ENCODE peak calls at places on chromosome 19, in four cellular contexts. One of them, this sample, is unnamed.

GRCh38 chr19:40348961-40349507 is 539 bp downstream of the PLD3 start:
- DNase-seq in breast epithelium: peak; percentile 47
- DNase-seq in adrenal gland: no peak
- DNase-seq in Panc1: no peak
- DNase-seq in this sample: no peak

GRCh38 chr19:9498183-9498902 is at the start of gene ZNF560:
- DNase-seq in breast epithelium: no peak
- DNase-seq in adrenal gland: no peak
- DNase-seq in Panc1: no peak
- DNase-seq in this sample: no peak

GRCh38 chr19:47020132-47020805 is 632 bp downstream of the NPAS1 start:
- DNase-seq in breast epithelium: no peak
- DNase-seq in Panc1: no peak
- DNase-seq in adrenal gland: no peak
- DNase-seq in this sample: no peak

GRCh38 chr19:50230379-50231351 is 27.2 kb downstream of the MYH14 start:
- DNase-seq in Panc1: no peak
- DNase-seq in breast epithelium: no peak
- DNase-seq in adrenal gland: no peak
- DNase-seq in this sample: no peak

GRCh38 chr19:8041553-8041952 is 11.0 kb upstream of the CCL25 start:
- DNase-seq in Panc1: no peak
- DNase-seq in breast epithelium: no peak
- DNase-seq in adrenal gland: no peak
- DNase-seq in this sample: no peak

GRCh38 chr19:29630661-29631060 is 24.6 kb downstream of the POP4 start:
- DNase-seq in breast epithelium: no peak
- DNase-seq in adrenal gland: no peak
- DNase-seq in Panc1: no peak
- DNase-seq in this sample: no peak

GRCh38 chr19:10555613-10555979 is 10.2 kb downstream of the KRI1 start:
- DNase-seq in breast epithelium: no peak
- DNase-seq in adrenal gland: no peak
- DNase-seq in Panc1: no peak
- DNase-seq in this sample: no peak

GRCh38 chr19:55197531-55197930 is 11.8 kb downstream of the PTPRH start:
- DNase-seq in adrenal gland: no peak
- DNase-seq in Panc1: no peak
- DNase-seq in breast epithelium: no peak
- DNase-seq in this sample: no peak

GRCh38 chr19:4089946-4090345 is 23.2 kb upstream of the ZBTB7A start:
- DNase-seq in breast epithelium: no peak
- DNase-seq in adrenal gland: no peak
- DNase-seq in Panc1: no peak
- DNase-seq in this sample: no peak

GRCh38 chr19:460877-461609 is at the start of gene SHC2:
- DNase-seq in adrenal gland: peak; percentile 52
- DNase-seq in breast epithelium: no peak
- DNase-seq in Panc1: no peak
- DNase-seq in this sample: no peak

GRCh38 chr19:45508931-45509691 is 1.8 kb downstream of the VASP start:
- DNase-seq in breast epithelium: peak; percentile 83
- DNase-seq in Panc1: no peak
- DNase-seq in adrenal gland: peak; percentile 79
- DNase-seq in this sample: peak; percentile 83

GRCh38 chr19:3323704-3324103 is 42.7 kb upstream of the NFIC start:
- DNase-seq in adrenal gland: no peak
- DNase-seq in Panc1: no peak
- DNase-seq in breast epithelium: no peak
- DNase-seq in this sample: no peak

GRCh38 chr19:30320466-30320865 is 51.7 kb upstream of the ZNF536 start:
- DNase-seq in breast epithelium: no peak
- DNase-seq in Panc1: no peak
- DNase-seq in adrenal gland: no peak
- DNase-seq in this sample: no peak

GRCh38 chr19:18745012-18745735 is 45.9 kb downstream of the COMP start:
- DNase-seq in Panc1: no peak
- DNase-seq in breast epithelium: no peak
- DNase-seq in adrenal gland: no peak
- DNase-seq in this sample: no peak

GRCh38 chr19:54160948-54161347 is 1.4 kb upstream of the LENG1 start:
- DNase-seq in breast epithelium: no peak
- DNase-seq in Panc1: no peak
- DNase-seq in adrenal gland: no peak
- DNase-seq in this sample: peak; percentile 41

GRCh38 chr19:43362179-43362578 is 8.7 kb downstream of the CD177 start:
- DNase-seq in Panc1: no peak
- DNase-seq in adrenal gland: no peak
- DNase-seq in breast epithelium: no peak
- DNase-seq in this sample: no peak

GRCh38 chr19:591099-591958 is 1.6 kb downstream of the HCN2 start:
- DNase-seq in Panc1: no peak
- DNase-seq in breast epithelium: no peak
- DNase-seq in adrenal gland: no peak
- DNase-seq in this sample: no peak

GRCh38 chr19:42360787-42361544 is 29.1 kb downstream of the CNFN start:
- DNase-seq in adrenal gland: no peak
- DNase-seq in Panc1: no peak
- DNase-seq in breast epithelium: no peak
- DNase-seq in this sample: no peak

GRCh38 chr19:31140717-31141116 is 208.5 kb downstream of the TSHZ3 start:
- DNase-seq in Panc1: no peak
- DNase-seq in breast epithelium: no peak
- DNase-seq in adrenal gland: no peak
- DNase-seq in this sample: no peak

GRCh38 chr19:15551183-15552004 is 43.1 kb downstream of the CYP4F22 start:
- DNase-seq in breast epithelium: no peak
- DNase-seq in adrenal gland: peak; percentile 32
- DNase-seq in Panc1: no peak
- DNase-seq in this sample: peak; percentile 30

GRCh38 chr19:28990522-28990921 is 222.4 kb downstream of the UQCRFS1 start:
- DNase-seq in Panc1: no peak
- DNase-seq in adrenal gland: no peak
- DNase-seq in breast epithelium: no peak
- DNase-seq in this sample: no peak

GRCh38 chr19:42254850-42255765 is at the start of gene ERF:
- DNase-seq in adrenal gland: peak; percentile 94
- DNase-seq in breast epithelium: peak; percentile 95
- DNase-seq in Panc1: no peak
- DNase-seq in this sample: peak; percentile 95

GRCh38 chr19:8614455-8614854 is 3.9 kb upstream of the ADAMTS10 start:
- DNase-seq in Panc1: no peak
- DNase-seq in breast epithelium: no peak
- DNase-seq in adrenal gland: no peak
- DNase-seq in this sample: no peak

GRCh38 chr19:1155352-1156304 is 18.4 kb downstream of the SBNO2 start:
- DNase-seq in adrenal gland: peak; percentile 84
- DNase-seq in breast epithelium: no peak
- DNase-seq in Panc1: no peak
- DNase-seq in this sample: no peak

GRCh38 chr19:359653-359925 is 15.0 kb upstream of the MIER2 start:
- DNase-seq in Panc1: no peak
- DNase-seq in breast epithelium: peak; percentile 1
- DNase-seq in adrenal gland: no peak
- DNase-seq in this sample: no peak

GRCh38 chr19:397941-398706 is 10.8 kb downstream of the C2CD4C start:
- DNase-seq in adrenal gland: no peak
- DNase-seq in Panc1: no peak
- DNase-seq in breast epithelium: no peak
- DNase-seq in this sample: no peak

DNA sequence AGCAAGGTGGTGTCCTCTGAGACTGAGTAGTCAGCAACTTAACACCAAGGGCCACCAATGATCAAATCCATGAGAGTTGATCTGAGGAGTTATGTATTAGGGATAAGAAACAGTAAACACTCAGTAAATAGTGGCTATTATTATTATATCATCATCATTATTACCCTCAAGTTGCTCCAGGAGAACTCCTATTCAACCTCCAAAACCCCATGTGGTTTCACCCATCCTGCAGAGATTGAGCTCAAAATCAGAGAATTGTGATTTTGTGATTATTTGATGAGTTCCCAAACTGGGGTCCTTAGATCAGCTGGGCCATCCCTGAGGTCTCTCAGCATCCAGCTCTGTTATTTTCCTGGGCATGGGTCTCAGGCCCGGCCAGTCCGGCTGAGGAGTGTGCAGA is 3.5 kb upstream of the CGB7 start:
- DNase-seq in breast epithelium: no peak
- DNase-seq in adrenal gland: no peak
- DNase-seq in Panc1: no peak
- DNase-seq in this sample: no peak
- H3K27me3 ChIP-seq in breast epithelium: peaks cover 15% of the 10 kb centered on the region
- H3K27me3 ChIP-seq in adrenal gland: peaks cover 10% of the 10 kb centered on the region
- H3K27me3 ChIP-seq in Panc1: no peaks in the 10 kb centered on the region
- H3K27me3 ChIP-seq in this sample: peaks cover 20% of the 10 kb centered on the region

GRCh38 chr19:14536926-14537692 is 7.7 kb downstream of the TECR start:
- DNase-seq in breast epithelium: peak; percentile 66
- DNase-seq in adrenal gland: peak; percentile 85
- DNase-seq in Panc1: no peak
- DNase-seq in this sample: peak; percentile 91
- H3K27me3 ChIP-seq in breast epithelium: no peaks in the 10 kb centered on the region
- H3K27me3 ChIP-seq in adrenal gland: no peaks in the 10 kb centered on the region
- H3K27me3 ChIP-seq in Panc1: no peaks in the 10 kb centered on the region
- H3K27me3 ChIP-seq in this sample: no peaks in the 10 kb centered on the region

GRCh38 chr19:48396871-48397176 is 3.4 kb downstream of the GRIN2D start:
- DNase-seq in breast epithelium: no peak
- DNase-seq in adrenal gland: no peak
- DNase-seq in Panc1: no peak
- DNase-seq in this sample: no peak

GRCh38 chr19:48397636-48398328 is 4.3 kb downstream of the GRIN2D start:
- DNase-seq in adrenal gland: no peak
- DNase-seq in breast epithelium: no peak
- DNase-seq in Panc1: no peak
- DNase-seq in this sample: no peak

GRCh38 chr19:48396010-48396870 is 2.8 kb downstream of the GRIN2D start:
- DNase-seq in breast epithelium: no peak
- DNase-seq in adrenal gland: no peak
- DNase-seq in Panc1: no peak
- DNase-seq in this sample: no peak

GRCh38 chr19:48398329-48399235 is 5.1 kb downstream of the GRIN2D start:
- DNase-seq in breast epithelium: peak; percentile 48
- DNase-seq in Panc1: no peak
- DNase-seq in adrenal gland: peak; percentile 70
- DNase-seq in this sample: peak; percentile 86

DNA sequence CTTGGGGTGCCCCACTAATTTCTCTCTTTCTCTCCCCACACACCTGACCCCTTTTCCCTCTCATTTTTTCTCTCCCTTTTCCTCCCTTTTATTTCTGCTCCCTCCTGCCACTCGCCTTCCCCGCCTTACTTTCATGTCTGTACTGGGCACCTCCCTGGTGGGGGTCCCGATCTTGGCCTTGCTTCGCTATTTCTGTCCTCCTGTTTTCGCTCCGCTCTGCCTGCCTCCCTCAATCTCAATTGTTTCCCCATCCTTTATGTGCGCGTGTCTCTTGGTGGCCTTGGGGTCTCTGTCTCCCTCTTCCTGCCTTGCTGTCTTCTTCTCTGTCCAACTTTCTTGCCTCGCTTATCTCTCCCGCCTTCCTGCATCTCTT is 3.8 kb downstream of the GRIN2D start:
- DNase-seq in breast epithelium: no peak
- DNase-seq in Panc1: no peak
- DNase-seq in adrenal gland: no peak
- DNase-seq in this sample: no peak
- H3K27me3 ChIP-seq in breast epithelium: peaks cover 41% of the 10 kb centered on the region
- H3K27me3 ChIP-seq in Panc1: no peaks in the 10 kb centered on the region
- H3K27me3 ChIP-seq in adrenal gland: peaks cover 40% of the 10 kb centered on the region
- H3K27me3 ChIP-seq in this sample: peaks cover 47% of the 10 kb centered on the region

GRCh38 chr19:6875218-6875617 is 12.2 kb upstream of the ADGRE1 start:
- DNase-seq in adrenal gland: no peak
- DNase-seq in Panc1: no peak
- DNase-seq in breast epithelium: no peak
- DNase-seq in this sample: no peak
- H3K27me3 ChIP-seq in adrenal gland: no peaks in the 10 kb centered on the region
- H3K27me3 ChIP-seq in Panc1: no peaks in the 10 kb centered on the region
- H3K27me3 ChIP-seq in breast epithelium: peaks cover 23% of the 10 kb centered on the region
- H3K27me3 ChIP-seq in this sample: no peaks in the 10 kb centered on the region